ENCODE peak calls at places on chromosomes 5 and 9, in six cellular contexts. One of them, this sample, is unnamed.
A peak's percentile ranks its signal among the peaks of the same experiment; 100 is the strongest.

GRCh38 chr9:120767451-120767850 is 25.8 kb downstream of the FBXW2 start:
- DNase-seq in GM12878: no peak
- DNase-seq in HCT116: no peak
- DNase-seq in Panc1: no peak
- DNase-seq in SK-N-SH: no peak
- DNase-seq in HepG2: peak; percentile 11
- DNase-seq in this sample: no peak

GRCh38 chr9:126373241-126373640 is 46.6 kb downstream of the MVB12B start:
- DNase-seq in GM12878: no peak
- DNase-seq in HCT116: no peak
- DNase-seq in Panc1: no peak
- DNase-seq in SK-N-SH: no peak
- DNase-seq in HepG2: peak; percentile 52
- DNase-seq in this sample: no peak

GRCh38 chr5:157611571-157612067 is 36.0 kb upstream of the ADAM19 start:
- DNase-seq in GM12878: peak; percentile 79
- DNase-seq in HCT116: no peak
- DNase-seq in Panc1: no peak
- DNase-seq in SK-N-SH: no peak
- DNase-seq in HepG2: no peak
- DNase-seq in this sample: no peak

GRCh38 chr5:2185646-2186471 is 303.1 kb upstream of the IRX4 start:
- DNase-seq in GM12878: no peak
- DNase-seq in HCT116: no peak
- DNase-seq in Panc1: no peak
- DNase-seq in SK-N-SH: no peak
- DNase-seq in HepG2: no peak
- DNase-seq in this sample: no peak

GRCh38 chr5:37578176-37578575 is 199.1 kb downstream of the WDR70 start:
- DNase-seq in GM12878: no peak
- DNase-seq in HCT116: no peak
- DNase-seq in Panc1: no peak
- DNase-seq in SK-N-SH: no peak
- DNase-seq in HepG2: no peak
- DNase-seq in this sample: no peak

GRCh38 chr5:157022002-157022401 is 36.9 kb downstream of the HAVCR1 start:
- DNase-seq in GM12878: no peak
- DNase-seq in HCT116: no peak
- DNase-seq in Panc1: no peak
- DNase-seq in SK-N-SH: no peak
- DNase-seq in HepG2: no peak
- DNase-seq in this sample: no peak

GRCh38 chr9:121902483-121903135 is 190.5 kb downstream of the TTLL11 start:
- DNase-seq in GM12878: peak; percentile 15
- DNase-seq in HCT116: no peak
- DNase-seq in Panc1: no peak
- DNase-seq in SK-N-SH: peak; percentile 54
- DNase-seq in HepG2: no peak
- DNase-seq in this sample: no peak

GRCh38 chr5:64665243-64665642 is 25.1 kb upstream of the SHISAL2B start:
- DNase-seq in GM12878: no peak
- DNase-seq in HCT116: no peak
- DNase-seq in Panc1: no peak
- DNase-seq in SK-N-SH: no peak
- DNase-seq in HepG2: no peak
- DNase-seq in this sample: no peak

GRCh38 chr9:127875306-127875966 is 2.0 kb downstream of the AK1 start:
- DNase-seq in GM12878: no peak
- DNase-seq in HCT116: no peak
- DNase-seq in Panc1: no peak
- DNase-seq in SK-N-SH: no peak
- DNase-seq in HepG2: no peak
- DNase-seq in this sample: no peak

GRCh38 chr5:103207653-103208052 is 50.9 kb upstream of the MACIR start:
- DNase-seq in GM12878: no peak
- DNase-seq in HCT116: no peak
- DNase-seq in Panc1: no peak
- DNase-seq in SK-N-SH: no peak
- DNase-seq in HepG2: no peak
- DNase-seq in this sample: no peak

GRCh38 chr9:129665008-129665771 is at the start of gene PRRX2:
- DNase-seq in GM12878: no peak
- DNase-seq in HCT116: no peak
- DNase-seq in Panc1: no peak
- DNase-seq in SK-N-SH: peak; percentile 92
- DNase-seq in HepG2: no peak
- DNase-seq in this sample: no peak

GRCh38 chr9:26375448-26375847 is 517.2 kb downstream of the CAAP1 start:
- DNase-seq in GM12878: no peak
- DNase-seq in HCT116: no peak
- DNase-seq in Panc1: no peak
- DNase-seq in SK-N-SH: no peak
- DNase-seq in HepG2: no peak
- DNase-seq in this sample: no peak

GRCh38 chr9:93633492-93634221 is 57.3 kb downstream of the PHF2 start:
- DNase-seq in GM12878: no peak
- DNase-seq in HCT116: no peak
- DNase-seq in Panc1: no peak
- DNase-seq in SK-N-SH: no peak
- DNase-seq in HepG2: no peak
- DNase-seq in this sample: no peak

GRCh38 chr9:110604101-110604710 is 24.7 kb upstream of the SVEP1 start:
- DNase-seq in GM12878: no peak
- DNase-seq in HCT116: no peak
- DNase-seq in Panc1: no peak
- DNase-seq in SK-N-SH: no peak
- DNase-seq in HepG2: no peak
- DNase-seq in this sample: peak; percentile 60

GRCh38 chr9:114551750-114552685 is 35.6 kb upstream of the ATP6V1G1 start:
- DNase-seq in GM12878: no peak
- DNase-seq in HCT116: peak; percentile 92
- DNase-seq in Panc1: peak; percentile 93
- DNase-seq in SK-N-SH: peak; percentile 26
- DNase-seq in HepG2: peak; percentile 69
- DNase-seq in this sample: no peak

GRCh38 chr5:9927106-9927505 is 297.0 kb upstream of the TAS2R1 start:
- DNase-seq in GM12878: no peak
- DNase-seq in HCT116: no peak
- DNase-seq in Panc1: no peak
- DNase-seq in SK-N-SH: no peak
- DNase-seq in HepG2: no peak
- DNase-seq in this sample: no peak

GRCh38 chr9:96603305-96604004 is 16.2 kb downstream of the CDC14B start:
- DNase-seq in GM12878: no peak
- DNase-seq in HCT116: no peak
- DNase-seq in Panc1: no peak
- DNase-seq in SK-N-SH: no peak
- DNase-seq in HepG2: no peak
- DNase-seq in this sample: no peak

GRCh38 chr5:83124593-83124992 is 47.2 kb downstream of the XRCC4 start:
- DNase-seq in GM12878: no peak
- DNase-seq in HCT116: no peak
- DNase-seq in Panc1: no peak
- DNase-seq in SK-N-SH: no peak
- DNase-seq in HepG2: peak; percentile 94
- DNase-seq in this sample: no peak

GRCh38 chr5:77181173-77181572 is 29.3 kb upstream of the PDE8B start:
- DNase-seq in GM12878: no peak
- DNase-seq in HCT116: no peak
- DNase-seq in Panc1: no peak
- DNase-seq in SK-N-SH: no peak
- DNase-seq in HepG2: no peak
- DNase-seq in this sample: no peak

GRCh38 chr9:130847306-130848217 is 12.5 kb downstream of the ABL1 start:
- DNase-seq in GM12878: no peak
- DNase-seq in HCT116: no peak
- DNase-seq in Panc1: no peak
- DNase-seq in SK-N-SH: peak; percentile 45
- DNase-seq in HepG2: peak; percentile 43
- DNase-seq in this sample: no peak

GRCh38 chr5:171646338-171647042 is 139.1 kb upstream of the SMIM23 start:
- DNase-seq in GM12878: no peak
- DNase-seq in HCT116: no peak
- DNase-seq in Panc1: no peak
- DNase-seq in SK-N-SH: no peak
- DNase-seq in HepG2: no peak
- DNase-seq in this sample: no peak

GRCh38 chr5:147507480-147508126 is 2.3 kb downstream of the DPYSL3 start:
- DNase-seq in GM12878: no peak
- DNase-seq in HCT116: no peak
- DNase-seq in Panc1: no peak
- DNase-seq in SK-N-SH: no peak
- DNase-seq in HepG2: no peak
- DNase-seq in this sample: no peak

GRCh38 chr9:14306672-14307646 is 7.0 kb downstream of the NFIB start:
- DNase-seq in GM12878: no peak
- DNase-seq in HCT116: no peak
- DNase-seq in Panc1: no peak
- DNase-seq in SK-N-SH: no peak
- DNase-seq in HepG2: no peak
- DNase-seq in this sample: no peak

GRCh38 chr9:14310247-14310646 is 3.7 kb downstream of the NFIB start:
- DNase-seq in GM12878: no peak
- DNase-seq in HCT116: no peak
- DNase-seq in Panc1: no peak
- DNase-seq in SK-N-SH: no peak
- DNase-seq in HepG2: no peak
- DNase-seq in this sample: no peak

GRCh38 chr9:14307989-14308750 is 5.8 kb downstream of the NFIB start:
- DNase-seq in GM12878: no peak
- DNase-seq in HCT116: no peak
- DNase-seq in Panc1: no peak
- DNase-seq in SK-N-SH: no peak
- DNase-seq in HepG2: no peak
- DNase-seq in this sample: no peak

GRCh38 chr9:14308751-14309140 is 5.2 kb downstream of the NFIB start:
- DNase-seq in GM12878: no peak
- DNase-seq in HCT116: no peak
- DNase-seq in Panc1: no peak
- DNase-seq in SK-N-SH: no peak
- DNase-seq in HepG2: no peak
- DNase-seq in this sample: no peak

DNA sequence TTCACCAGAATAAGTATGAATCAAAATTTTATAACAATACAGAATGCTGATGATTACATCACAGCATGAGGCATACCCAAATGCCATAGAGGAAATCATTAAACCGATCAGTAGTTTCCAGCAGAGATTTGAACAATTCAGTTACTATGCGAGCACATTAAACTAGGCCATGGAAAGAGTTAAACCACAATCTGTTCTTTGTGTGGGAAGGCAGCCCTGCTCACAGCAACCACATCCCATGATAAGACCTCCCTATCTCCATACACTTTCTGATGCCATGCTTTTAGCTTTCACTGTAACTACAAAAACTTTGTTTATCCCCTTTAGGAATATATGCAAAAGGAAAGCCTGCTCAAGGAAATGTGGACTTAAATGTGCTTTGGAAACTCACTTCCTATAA is 4.5 kb downstream of the NFIB start:
- DNase-seq in GM12878: no peak
- DNase-seq in HCT116: no peak
- DNase-seq in Panc1: no peak
- DNase-seq in SK-N-SH: peak; percentile 59
- DNase-seq in HepG2: no peak
- DNase-seq in this sample: no peak
- H3K4me3 ChIP-seq in GM12878: no peak overlapping the region
- H3K4me3 ChIP-seq in HCT116: no peak overlapping the region
- H3K4me3 ChIP-seq in Panc1: peak overlapping the region; percentile 63
- H3K4me3 ChIP-seq in SK-N-SH: peak overlapping the region; percentile 95
- H3K4me3 ChIP-seq in HepG2: no peak overlapping the region
- H3K4me3 ChIP-seq in this sample: no peak overlapping the region

GRCh38 chr9:137136261-137136925 is 2.6 kb upstream of the GRIN1 start:
- DNase-seq in GM12878: no peak
- DNase-seq in HCT116: no peak
- DNase-seq in Panc1: no peak
- DNase-seq in SK-N-SH: no peak
- DNase-seq in HepG2: no peak
- DNase-seq in this sample: no peak
- H3K27me3 ChIP-seq in GM12878: peaks cover 14% of the 10 kb centered on the region
- H3K27me3 ChIP-seq in HCT116: no peaks in the 10 kb centered on the region
- H3K27me3 ChIP-seq in Panc1: no peaks in the 10 kb centered on the region
- H3K27me3 ChIP-seq in SK-N-SH: peaks cover 14% of the 10 kb centered on the region
- H3K27me3 ChIP-seq in HepG2: peaks cover 52% of the 10 kb centered on the region
- H3K27me3 ChIP-seq in this sample: peaks cover 45% of the 10 kb centered on the region

DNA sequence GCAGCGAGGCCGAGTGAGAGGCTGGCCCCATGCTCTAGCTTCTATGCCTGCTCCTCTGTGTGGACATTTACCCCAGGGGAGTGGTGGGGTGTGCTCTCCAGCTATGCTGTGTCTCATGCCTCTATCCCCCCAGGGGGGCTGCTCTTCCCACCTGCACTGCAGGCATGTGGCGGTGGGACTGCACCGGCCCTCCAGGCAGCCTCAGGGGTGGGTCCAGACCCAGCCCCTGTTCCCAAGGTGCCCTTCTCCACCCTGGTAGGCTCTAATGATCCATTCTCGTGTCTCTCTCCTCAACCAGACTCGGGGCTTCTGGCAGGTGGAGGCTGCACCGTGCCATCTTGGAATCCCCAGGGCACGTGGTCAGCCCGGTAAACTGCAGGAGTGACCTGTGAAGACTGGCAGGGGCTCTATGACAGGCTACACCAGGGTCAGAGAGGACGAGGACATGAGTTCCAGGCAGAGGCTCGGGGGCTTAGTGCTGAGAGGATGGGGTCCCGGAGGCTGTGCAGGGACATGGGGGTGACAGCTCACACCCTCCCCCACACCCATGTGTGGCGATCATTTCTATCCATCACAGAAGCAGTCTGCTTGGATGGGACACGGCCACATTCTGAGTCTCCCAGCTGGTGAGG is 22.7 kb upstream of the COL5A1 start:
- DNase-seq in GM12878: no peak
- DNase-seq in HCT116: no peak
- DNase-seq in Panc1: no peak
- DNase-seq in SK-N-SH: no peak
- DNase-seq in HepG2: no peak
- DNase-seq in this sample: no peak
- TF ChIP-seq REST in GM12878: no peak
- TF ChIP-seq REST in HCT116: no peak
- TF ChIP-seq REST in Panc1: no peak
- TF ChIP-seq REST in SK-N-SH: no peak
- TF ChIP-seq REST in HepG2: no peak
- TF ChIP-seq REST in this sample: no peak

DNA sequence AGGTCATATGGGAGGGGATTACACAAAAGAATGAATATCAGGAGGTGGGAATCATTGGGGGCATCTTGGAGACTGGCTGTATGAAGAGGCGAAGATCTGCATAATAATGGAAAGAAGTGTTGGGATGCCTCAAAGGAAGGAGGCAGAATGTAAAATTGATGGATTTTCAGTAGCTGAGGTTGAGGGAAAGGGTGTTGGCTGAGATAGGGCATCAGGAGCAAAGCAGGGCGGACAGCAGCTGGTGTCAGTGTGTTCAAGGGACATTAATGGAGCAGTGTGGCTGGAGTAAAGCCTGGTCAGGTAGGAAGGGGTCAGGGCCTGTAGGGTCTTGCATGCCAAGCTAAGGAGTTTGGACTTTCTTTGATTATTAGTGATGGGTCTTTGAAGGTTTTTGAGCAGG is 65.2 kb upstream of the TNFAIP8 start:
- DNase-seq in GM12878: no peak
- DNase-seq in HCT116: no peak
- DNase-seq in Panc1: no peak
- DNase-seq in SK-N-SH: no peak
- DNase-seq in HepG2: no peak
- DNase-seq in this sample: no peak
- H3K4me3 ChIP-seq in GM12878: no peak overlapping the region
- H3K4me3 ChIP-seq in HCT116: no peak overlapping the region
- H3K4me3 ChIP-seq in Panc1: no peak overlapping the region
- H3K4me3 ChIP-seq in SK-N-SH: no peak overlapping the region
- H3K4me3 ChIP-seq in HepG2: no peak overlapping the region
- H3K4me3 ChIP-seq in this sample: no peak overlapping the region